ENCODE peak calls at places on chromosomes 16 and 17, in seven cellular contexts. F is fibroblast of the aortic adventitia, M is mesothelial cell of epicardium, P is choroid plexus epithelial cell, G is left ventricle myocardium inferior, Y is PC-9, S is GM12878. X is an unnamed sample.

GRCh38 chr17:8019665-8020064 is 17.2 kb downstream of the GUCY2D start:
- DNase-seq in F (peak), M (no peak), P (no peak), G (no peak), Y (peak), S (no peak), X (no peak)

GRCh38 chr16:67101301-67101675 is 8.5 kb upstream of the PHAF1 start:
- DNase-seq in F (no peak), M (no peak), P (peak), G (no peak), Y (no peak), S (no peak), X (peak)

GRCh38 chr17:49783051-49783715 is 5.3 kb upstream of the KAT7 start:
- DNase-seq in F (peak), M (no peak), P (no peak), G (peak), Y (no peak), S (no peak), X (no peak)

GRCh38 chr16:62625291-62625690 is 589.1 kb upstream of the CDH8 start:
- DNase-seq in F (no peak), M (no peak), P (no peak), G (no peak), Y (no peak), S (no peak), X (no peak)

GRCh38 chr17:79053251-79053925 is 21.2 kb upstream of the ENGASE start:
- DNase-seq in F (peak), M (no peak), P (no peak), G (no peak), Y (no peak), S (no peak), X (peak)

GRCh38 chr17:44360826-44361225 is 2.8 kb downstream of the FAM171A2 start:
- DNase-seq in F (peak), M (no peak), P (peak), G (no peak), Y (no peak), S (no peak), X (peak)

GRCh38 chr17:77230436-77230830 is 89.7 kb downstream of the SEC14L1 start:
- DNase-seq in F (no peak), M (no peak), P (no peak), G (no peak), Y (no peak), S (no peak), X (no peak)

GRCh38 chr17:8234361-8235270 is 13.2 kb downstream of the CTC1 start:
- DNase-seq in F (no peak), M (no peak), P (no peak), G (no peak), Y (no peak), S (no peak), X (no peak)

GRCh38 chr17:45005700-45006099 is 37.6 kb upstream of the C1QL1 start:
- DNase-seq in F (no peak), M (no peak), P (no peak), G (no peak), Y (no peak), S (no peak), X (no peak)

GRCh38 chr17:40553694-40554534 is 11.4 kb downstream of the CCR7 start:
- DNase-seq in F (peak), M (peak), P (peak), G (peak), Y (no peak), S (no peak), X (peak)

GRCh38 chr17:57603978-57604377 is 141.1 kb downstream of the CCDC182 start:
- DNase-seq in F (no peak), M (no peak), P (no peak), G (no peak), Y (no peak), S (peak), X (no peak)

GRCh38 chr16:13873835-13874438 is 46.0 kb upstream of the ERCC4 start:
- DNase-seq in F (peak), M (no peak), P (peak), G (no peak), Y (peak), S (no peak), X (no peak)

GRCh38 chr16:54050281-54051210 is 236.0 kb downstream of the IRX3 start:
- DNase-seq in F (no peak), M (no peak), P (peak), G (no peak), Y (no peak), S (no peak), X (no peak)

GRCh38 chr16:1899641-1900451 is 18.4 kb downstream of the HS3ST6 start:
- DNase-seq in F (no peak), M (no peak), P (no peak), G (no peak), Y (no peak), S (no peak), X (no peak)

GRCh38 chr16:30472328-30472942 is at the start of gene ITGAL:
- DNase-seq in F (no peak), M (no peak), P (no peak), G (peak), Y (no peak), S (peak), X (no peak)

GRCh38 chr17:79797492-79798295 is 817 bp upstream of the CBX8 start:
- DNase-seq in F (no peak), M (no peak), P (no peak), G (no peak), Y (no peak), S (no peak), X (no peak)

GRCh38 chr16:26453215-26453614 is 613.5 kb upstream of the C16orf82 start:
- DNase-seq in F (no peak), M (no peak), P (peak), G (no peak), Y (no peak), S (no peak), X (no peak)

GRCh38 chr16:68416057-68417046 is 32.0 kb downstream of the SMPD3 start:
- DNase-seq in F (no peak), M (no peak), P (no peak), G (no peak), Y (peak), S (no peak), X (no peak)

GRCh38 chr16:86614699-86615098 is 36.4 kb downstream of the FOXL1 start:
- DNase-seq in F (no peak), M (no peak), P (no peak), G (no peak), Y (no peak), S (no peak), X (no peak)

GRCh38 chr17:67272312-67273050 is 27.5 kb upstream of the HELZ start:
- DNase-seq in F (no peak), M (no peak), P (no peak), G (no peak), Y (no peak), S (no peak), X (no peak)

GRCh38 chr17:66523378-66524174 is 221.2 kb downstream of the PRKCA start:
- DNase-seq in F (no peak), M (no peak), P (peak), G (no peak), Y (no peak), S (no peak), X (peak)

GRCh38 chr17:37447641-37448040 is 41.0 kb downstream of the TADA2A start:
- DNase-seq in F (peak), M (no peak), P (peak), G (no peak), Y (peak), S (no peak), X (peak)

GRCh38 chr16:83907926-83908325 is 9.0 kb downstream of the MLYCD start:
- DNase-seq in F (no peak), M (no peak), P (no peak), G (no peak), Y (no peak), S (no peak), X (no peak)

GRCh38 chr17:17204041-17204591 is 2.0 kb downstream of the PLD6 start:
- DNase-seq in F (no peak), M (no peak), P (no peak), G (peak), Y (no peak), S (no peak), X (no peak)

GRCh38 chr17:40112191-40112590 is 9.6 kb upstream of the MSL1 start:
- DNase-seq in F (no peak), M (no peak), P (no peak), G (no peak), Y (no peak), S (no peak), X (no peak)

GRCh38 chr16:67865318-67865717 is 7.5 kb upstream of the EDC4 start:
- DNase-seq in F (peak), M (no peak), P (peak), G (no peak), Y (no peak), S (no peak), X (peak)

GRCh38 chr17:55496094-55496881 is 15.0 kb downstream of the SMIM36 start:
- DNase-seq in F (peak), M (no peak), P (peak), G (peak), Y (no peak), S (no peak), X (peak)

GRCh38 chr17:50457621-50458020 is 11.1 kb downstream of the CHAD start:
- DNase-seq in F (no peak), M (no peak), P (no peak), G (no peak), Y (no peak), S (no peak), X (no peak)

GRCh38 chr16:30356401-30357084 is 1.4 kb upstream of the CD2BP2 start:
- DNase-seq in F (no peak), M (no peak), P (no peak), G (no peak), Y (peak), S (no peak), X (no peak)

GRCh38 chr16:74775255-74775654 is 635 bp upstream of the FA2H start:
- DNase-seq in F (no peak), M (no peak), P (no peak), G (no peak), Y (no peak), S (no peak), X (no peak)

GRCh38 chr16:74773431-74774222 is 993 bp downstream of the FA2H start:
- DNase-seq in F (no peak), M (no peak), P (no peak), G (no peak), Y (no peak), S (no peak), X (no peak)

GRCh38 chr16:74771656-74772315 is 2.8 kb downstream of the FA2H start:
- DNase-seq in F (no peak), M (no peak), P (no peak), G (no peak), Y (no peak), S (peak), X (no peak)

GRCh38 chr16:74776926-74777325 is 2.3 kb upstream of the FA2H start:
- DNase-seq in F (no peak), M (no peak), P (no peak), G (no peak), Y (no peak), S (no peak), X (no peak)

DNA sequence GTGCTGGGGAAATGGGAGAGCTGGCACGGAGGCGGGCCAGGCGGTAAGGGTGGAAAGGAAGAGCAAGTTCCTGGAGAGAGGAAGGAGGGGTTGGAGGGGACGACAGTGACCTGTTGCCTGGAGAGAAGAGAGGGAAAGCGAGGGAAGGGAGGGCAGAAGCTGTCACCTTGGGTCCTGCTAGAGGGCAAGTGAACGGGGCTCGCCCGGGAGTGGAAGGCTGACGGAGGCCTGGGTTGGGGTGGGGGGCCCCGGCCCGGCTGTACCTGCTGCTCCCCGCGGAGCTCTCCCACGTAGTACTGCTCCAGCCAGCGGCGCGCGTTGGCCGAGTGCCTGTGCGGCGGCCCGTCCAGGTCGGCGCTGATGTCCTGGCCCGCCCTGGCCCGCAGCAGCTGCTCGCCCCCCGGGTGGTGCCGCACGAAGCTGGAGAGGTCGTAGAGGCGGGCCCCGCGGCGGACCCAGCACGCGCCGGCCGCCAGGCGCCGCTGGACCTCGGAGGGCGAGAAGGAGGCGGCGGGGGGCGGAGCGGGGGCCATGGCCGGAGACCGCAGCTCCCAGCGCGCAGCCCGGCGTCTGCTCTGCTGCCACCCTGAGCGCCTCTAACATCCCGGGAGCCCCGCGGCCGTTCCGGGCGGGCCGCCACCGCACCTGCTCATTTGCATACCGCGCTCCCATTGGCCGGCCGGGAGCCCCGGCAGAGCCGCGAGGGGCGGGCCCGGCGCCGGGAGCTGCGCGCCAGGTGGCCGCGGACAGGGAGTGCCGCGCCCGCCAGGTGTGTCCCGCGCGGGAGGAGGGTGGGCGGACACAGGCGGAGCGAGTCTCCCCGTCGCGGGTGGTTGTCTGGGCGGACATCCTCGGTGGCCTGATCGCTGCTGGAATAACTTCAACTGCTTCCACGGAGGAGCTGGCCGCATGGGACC is at the start of gene FA2H:
- DNase-seq in F (no peak), M (peak), P (peak), G (peak), Y (peak), S (no peak), X (no peak)
- TF ChIP-seq CTCF in F (no peak), M (no peak), P (peak), G (peak), Y (peak), S (no peak), X (peak)

DNA sequence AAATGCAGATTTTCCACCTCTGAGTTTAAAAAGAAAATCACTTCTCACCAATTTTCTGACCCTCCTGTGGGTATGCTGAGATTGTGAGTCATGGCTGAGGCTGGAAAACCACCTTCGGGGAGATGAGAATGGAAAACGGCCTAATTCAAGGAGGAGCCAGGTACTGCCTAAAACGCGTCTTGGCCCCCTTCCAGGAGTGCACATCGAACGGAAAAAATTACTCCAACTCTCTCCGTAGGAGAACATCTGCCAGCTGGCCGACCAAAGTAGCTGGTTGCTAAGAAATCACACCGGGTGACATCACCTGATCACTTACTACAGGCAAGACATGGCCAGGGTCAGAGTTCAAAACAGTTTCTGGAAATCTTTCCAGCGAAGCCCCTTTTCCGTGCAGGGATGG is 107.6 kb downstream of the ZNF423 start:
- DNase-seq in F (peak), M (no peak), P (peak), G (no peak), Y (no peak), S (no peak), X (no peak)
- TF ChIP-seq CTCF in F (no peak), M (no peak), P (no peak), G (no peak), Y (no peak), S (no peak), X (no peak)

DNA sequence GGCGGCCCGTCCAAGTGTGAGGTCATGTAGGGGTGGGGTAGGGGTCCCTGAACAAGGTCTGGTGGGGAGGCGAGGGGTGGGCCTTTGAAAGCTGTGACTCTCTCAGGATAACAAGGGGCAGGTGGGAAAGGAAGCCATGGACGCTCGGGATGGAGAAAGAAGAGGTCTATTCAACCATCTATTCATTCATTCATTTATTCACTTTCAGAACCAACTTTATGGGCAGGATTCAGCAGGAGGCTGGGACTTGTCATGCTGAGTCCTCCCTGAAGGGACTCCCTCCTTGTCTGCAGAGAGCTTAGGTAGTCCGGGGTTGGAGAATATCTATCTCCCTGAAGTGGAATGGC is 8.6 kb upstream of the CD300A start:
- DNase-seq in F (no peak), M (no peak), P (no peak), G (no peak), Y (no peak), S (no peak), X (no peak)
- TF ChIP-seq CTCF in F (no peak), M (peak), P (no peak), G (peak), Y (peak), S (no peak), X (peak)

GRCh38 chr17:38509008-38509771 is 80.9 kb downstream of the ARHGAP23 start:
- DNase-seq in F (peak), M (peak), P (peak), G (peak), Y (peak), S (no peak), X (peak)
- TF ChIP-seq CTCF in F (peak), M (peak), P (peak), G (peak), Y (peak), S (peak), X (peak)

GRCh38 chr17:33927732-33928133 is 327.4 kb upstream of the CCL2 start:
- DNase-seq in F (no peak), M (no peak), P (peak), G (no peak), Y (no peak), S (no peak), X (no peak)
- TF ChIP-seq CTCF in F (no peak), M (no peak), P (no peak), G (peak), Y (peak), S (peak), X (no peak)

GRCh38 chr17:63833741-63834373 is 6.4 kb upstream of the FTSJ3 start:
- DNase-seq in F (no peak), M (no peak), P (no peak), G (no peak), Y (no peak), S (no peak), X (no peak)

GRCh38 chr17:63831505-63831904 is 4.0 kb upstream of the FTSJ3 start:
- DNase-seq in F (no peak), M (no peak), P (no peak), G (no peak), Y (no peak), S (no peak), X (no peak)

GRCh38 chr17:63832014-63832413 is 4.6 kb upstream of the FTSJ3 start:
- DNase-seq in F (no peak), M (no peak), P (no peak), G (no peak), Y (no peak), S (no peak), X (no peak)

GRCh38 chr17:63833026-63833740 is 5.7 kb upstream of the FTSJ3 start:
- DNase-seq in F (no peak), M (no peak), P (no peak), G (no peak), Y (no peak), S (no peak), X (no peak)

GRCh38 chr17:63832455-63832854 is 5.0 kb upstream of the FTSJ3 start:
- DNase-seq in F (no peak), M (no peak), P (no peak), G (no peak), Y (no peak), S (no peak), X (no peak)
- TF ChIP-seq CTCF in F (no peak), M (no peak), P (peak), G (no peak), Y (no peak), S (no peak), X (peak)

GRCh38 chr17:38719284-38719942 is 10.7 kb upstream of the CISD3 start:
- DNase-seq in F (no peak), M (no peak), P (no peak), G (no peak), Y (no peak), S (no peak), X (no peak)
- TF ChIP-seq CTCF in F (no peak), M (no peak), P (no peak), G (no peak), Y (no peak), S (no peak), X (no peak)